ENCODE peak calls at places on chromosome 2, in seven cellular contexts. One of them, this sample, is unnamed.

GRCh38 chr2:9422321-9423099 is 818 bp downstream of the ITGB1BP1 start:
- DNase-seq in H1: peak; percentile 72
- DNase-seq in GM12878: no peak
- DNase-seq in HepG2: peak; percentile 47
- DNase-seq in K562: peak; percentile 46
- DNase-seq in IMR-90: peak; percentile 33
- DNase-seq in HCT116: peak; percentile 18
- DNase-seq in this sample: peak; percentile 45

GRCh38 chr2:33437815-33438214 is 38.6 kb upstream of the RASGRP3 start:
- DNase-seq in IMR-90: no peak
- DNase-seq in HepG2: no peak
- DNase-seq in K562: no peak
- DNase-seq in H1: no peak
- DNase-seq in GM12878: no peak
- DNase-seq in HCT116: no peak
- DNase-seq in this sample: no peak

GRCh38 chr2:20634430-20635095 is 16.3 kb downstream of the HS1BP3 start:
- DNase-seq in GM12878: no peak
- DNase-seq in H1: no peak
- DNase-seq in K562: no peak
- DNase-seq in IMR-90: peak; percentile 72
- DNase-seq in HepG2: no peak
- DNase-seq in HCT116: no peak
- DNase-seq in this sample: no peak

GRCh38 chr2:1730047-1730937 is 14.0 kb downstream of the PXDN start:
- DNase-seq in HCT116: no peak
- DNase-seq in IMR-90: peak; percentile 89
- DNase-seq in HepG2: no peak
- DNase-seq in H1: no peak
- DNase-seq in K562: no peak
- DNase-seq in GM12878: no peak
- DNase-seq in this sample: peak; percentile 54

GRCh38 chr2:82875891-82876290 is 1583.2 kb downstream of the SUCLG1 start:
- DNase-seq in IMR-90: no peak
- DNase-seq in HCT116: no peak
- DNase-seq in HepG2: no peak
- DNase-seq in K562: peak; percentile 17
- DNase-seq in GM12878: no peak
- DNase-seq in H1: no peak
- DNase-seq in this sample: no peak

GRCh38 chr2:14804912-14805311 is 172.4 kb downstream of the LRATD1 start:
- DNase-seq in GM12878: no peak
- DNase-seq in HCT116: no peak
- DNase-seq in H1: no peak
- DNase-seq in HepG2: no peak
- DNase-seq in IMR-90: no peak
- DNase-seq in K562: no peak
- DNase-seq in this sample: no peak

GRCh38 chr2:53460347-53460746 is 307.3 kb upstream of the CHAC2 start:
- DNase-seq in K562: no peak
- DNase-seq in H1: no peak
- DNase-seq in HepG2: peak; percentile 34
- DNase-seq in HCT116: no peak
- DNase-seq in GM12878: no peak
- DNase-seq in IMR-90: no peak
- DNase-seq in this sample: no peak

GRCh38 chr2:49254401-49254800 is 100.1 kb upstream of the FSHR start:
- DNase-seq in IMR-90: no peak
- DNase-seq in H1: no peak
- DNase-seq in K562: no peak
- DNase-seq in GM12878: no peak
- DNase-seq in HepG2: no peak
- DNase-seq in HCT116: no peak
- DNase-seq in this sample: no peak

GRCh38 chr2:68333931-68334330 is 14.2 kb upstream of the CNRIP1 start:
- DNase-seq in HCT116: no peak
- DNase-seq in IMR-90: no peak
- DNase-seq in K562: no peak
- DNase-seq in H1: no peak
- DNase-seq in HepG2: no peak
- DNase-seq in GM12878: no peak
- DNase-seq in this sample: no peak

GRCh38 chr2:69456154-69456553 is 18.9 kb upstream of the NFU1 start:
- DNase-seq in H1: no peak
- DNase-seq in GM12878: no peak
- DNase-seq in HCT116: no peak
- DNase-seq in HepG2: no peak
- DNase-seq in K562: no peak
- DNase-seq in IMR-90: no peak
- DNase-seq in this sample: no peak

GRCh38 chr2:25829377-25829704 is 48.9 kb downstream of the ASXL2 start:
- DNase-seq in K562: no peak
- DNase-seq in HepG2: peak; percentile 28
- DNase-seq in GM12878: no peak
- DNase-seq in IMR-90: peak; percentile 25
- DNase-seq in HCT116: no peak
- DNase-seq in H1: no peak
- DNase-seq in this sample: no peak

DNA sequence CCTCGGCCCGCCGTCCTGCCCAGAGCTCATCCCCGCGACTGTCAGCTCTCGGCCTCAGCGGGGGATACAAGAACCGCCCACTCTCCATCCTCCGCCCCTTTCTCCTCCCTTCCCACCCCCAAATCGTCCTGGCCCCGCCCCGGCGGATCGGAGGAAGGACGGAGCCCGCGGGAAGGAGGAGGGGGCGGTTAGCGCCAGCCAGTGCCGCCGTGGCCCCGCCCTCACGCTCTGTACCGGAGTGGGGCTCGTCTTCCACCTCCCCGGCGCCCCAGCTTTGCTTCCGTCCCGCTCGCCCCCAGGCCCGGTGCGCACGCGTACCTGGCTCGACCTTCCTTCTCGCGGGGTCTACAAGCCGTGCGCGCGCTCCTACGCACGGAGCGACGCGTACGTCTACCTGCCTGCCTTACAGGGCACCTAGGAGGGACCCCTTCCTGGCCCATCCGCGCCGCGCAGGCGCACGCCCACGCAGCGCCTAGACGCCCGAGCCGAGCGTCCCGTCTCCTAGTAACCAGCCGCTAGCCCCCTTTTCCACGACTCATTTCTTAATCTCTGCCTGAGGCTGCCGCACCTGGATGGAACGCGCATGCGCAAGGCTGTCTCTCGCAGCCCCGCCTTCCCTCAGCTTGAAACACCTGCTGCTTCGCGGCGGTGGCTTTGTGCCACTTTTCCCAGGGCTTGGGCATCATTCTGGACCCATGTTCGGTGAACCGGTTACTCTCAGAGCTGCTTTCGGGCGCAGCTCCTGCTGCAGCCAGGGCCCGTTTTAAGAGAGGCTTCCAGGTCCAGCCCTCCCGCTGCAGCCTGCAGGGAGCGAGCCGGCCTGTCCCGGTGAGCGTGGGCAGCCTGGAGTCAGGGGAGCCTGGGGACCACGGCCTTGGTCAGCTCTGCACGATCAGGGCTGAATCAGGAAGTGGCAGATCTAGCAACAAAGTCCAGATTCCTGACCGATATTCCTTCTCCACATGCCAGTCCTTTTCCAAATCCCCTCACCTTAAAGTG is at the start of gene C2orf15:
- DNase-seq in HCT116: peak; percentile 87
- DNase-seq in IMR-90: peak; percentile 74
- DNase-seq in HepG2: peak; percentile 94
- DNase-seq in GM12878: peak; percentile 80
- DNase-seq in K562: peak; percentile 91
- DNase-seq in H1: peak; percentile 96
- DNase-seq in this sample: peak; percentile 84
- TF ChIP-seq POLR2A in HCT116: peak; percentile 48
- TF ChIP-seq POLR2A in IMR-90: no peak
- TF ChIP-seq POLR2A in HepG2: peak; percentile 89
- TF ChIP-seq POLR2A in GM12878: peak; percentile 89
- TF ChIP-seq POLR2A in K562: peak; percentile 45
- TF ChIP-seq POLR2A in H1: peak; percentile 63
- TF ChIP-seq POLR2A in this sample: peak; percentile 1

DNA sequence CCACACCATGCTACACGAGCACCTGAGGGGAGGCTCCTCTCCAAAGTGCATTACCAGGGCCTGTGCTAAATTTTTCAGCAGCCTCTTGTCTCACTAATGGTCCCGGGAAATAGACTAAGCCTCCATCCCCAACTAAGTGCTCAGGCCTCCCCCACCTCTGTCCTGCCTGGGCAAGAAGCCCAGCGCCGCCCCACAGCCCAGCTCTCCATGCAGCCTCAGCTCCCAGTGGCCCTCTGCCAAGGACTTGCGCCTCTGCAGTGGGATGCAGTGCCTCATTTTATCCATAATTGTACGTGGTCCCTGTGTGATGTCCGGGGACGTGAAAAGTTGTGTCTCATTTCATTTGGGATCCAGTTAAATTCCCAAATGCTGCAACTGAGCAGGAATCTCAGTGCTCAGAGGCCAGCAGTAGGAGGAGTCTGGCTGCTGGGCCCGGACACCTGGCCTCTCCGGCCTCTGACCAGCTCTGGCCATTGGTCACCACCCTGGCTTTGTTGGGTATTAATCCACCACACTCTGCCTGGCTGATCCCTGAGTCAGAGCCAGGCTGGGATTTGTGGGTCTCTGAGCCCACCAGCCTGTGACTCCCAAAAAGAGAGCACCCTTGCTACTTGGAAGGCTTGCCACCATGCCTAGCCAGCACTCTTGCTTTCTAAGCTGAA is 11.4 kb upstream of the STEAP3 start:
- DNase-seq in HCT116: no peak
- DNase-seq in GM12878: no peak
- DNase-seq in IMR-90: no peak
- DNase-seq in K562: no peak
- DNase-seq in H1: no peak
- DNase-seq in HepG2: no peak
- DNase-seq in this sample: no peak
- H3K4me2 ChIP-seq in HCT116: no peak overlapping the region
- H3K4me2 ChIP-seq in GM12878: no peak overlapping the region
- H3K4me2 ChIP-seq in IMR-90: no peak overlapping the region
- H3K4me2 ChIP-seq in K562: no peak overlapping the region
- H3K4me2 ChIP-seq in H1: no peak overlapping the region
- H3K4me2 ChIP-seq in HepG2: no peak overlapping the region
- H3K4me2 ChIP-seq in this sample: no peak overlapping the region

GRCh38 chr2:28352726-28353125 is 39.9 kb upstream of the FOSL2 start:
- DNase-seq in IMR-90: no peak
- DNase-seq in GM12878: no peak
- DNase-seq in HCT116: no peak
- DNase-seq in H1: no peak
- DNase-seq in HepG2: no peak
- DNase-seq in K562: no peak
- DNase-seq in this sample: no peak

GRCh38 chr2:28352104-28352503 is 40.6 kb upstream of the FOSL2 start:
- DNase-seq in HepG2: no peak
- DNase-seq in GM12878: no peak
- DNase-seq in K562: no peak
- DNase-seq in H1: no peak
- DNase-seq in IMR-90: no peak
- DNase-seq in HCT116: no peak
- DNase-seq in this sample: no peak

GRCh38 chr2:28350196-28350595 is 42.5 kb upstream of the FOSL2 start:
- DNase-seq in HepG2: no peak
- DNase-seq in GM12878: no peak
- DNase-seq in HCT116: no peak
- DNase-seq in H1: no peak
- DNase-seq in K562: no peak
- DNase-seq in IMR-90: no peak
- DNase-seq in this sample: no peak

GRCh38 chr2:28350791-28351285 is 41.8 kb upstream of the FOSL2 start:
- DNase-seq in GM12878: no peak
- DNase-seq in HepG2: no peak
- DNase-seq in HCT116: no peak
- DNase-seq in H1: no peak
- DNase-seq in K562: no peak
- DNase-seq in IMR-90: no peak
- DNase-seq in this sample: no peak

DNA sequence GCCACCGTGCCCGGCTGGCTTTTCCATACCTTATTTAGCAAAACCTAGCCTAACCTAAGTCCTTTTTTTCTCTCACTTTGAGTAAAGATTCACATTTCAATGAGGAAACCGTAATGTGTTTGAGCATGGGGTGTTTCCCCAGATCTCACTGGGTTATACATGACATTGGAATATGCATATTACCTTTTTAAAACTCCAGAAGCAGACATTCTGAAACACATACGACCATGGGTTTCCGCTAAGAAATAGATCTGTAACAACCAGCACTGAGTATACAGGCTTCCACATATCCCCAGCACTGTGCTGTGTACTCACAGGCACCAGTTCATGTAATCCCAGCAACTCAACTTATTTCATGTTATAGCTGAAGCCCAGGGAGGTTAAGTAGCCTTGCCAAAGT is 41.0 kb upstream of the FOSL2 start:
- DNase-seq in HCT116: no peak
- DNase-seq in GM12878: no peak
- DNase-seq in H1: no peak
- DNase-seq in IMR-90: no peak
- DNase-seq in K562: no peak
- DNase-seq in HepG2: no peak
- DNase-seq in this sample: no peak
- H2AFZ ChIP-seq in HCT116: no peak overlapping the region
- H2AFZ ChIP-seq in GM12878: no peak overlapping the region
- H2AFZ ChIP-seq in H1: no peak overlapping the region
- H2AFZ ChIP-seq in IMR-90: no peak overlapping the region
- H2AFZ ChIP-seq in K562: no peak overlapping the region
- H2AFZ ChIP-seq in HepG2: no peak overlapping the region
- H2AFZ ChIP-seq in this sample: no peak overlapping the region

GRCh38 chr2:46915811-46916630 is 415 bp upstream of the MCFD2 start:
- DNase-seq in K562: peak; percentile 97
- DNase-seq in GM12878: peak; percentile 40
- DNase-seq in HCT116: peak; percentile 88
- DNase-seq in IMR-90: peak; percentile 91
- DNase-seq in HepG2: peak; percentile 96
- DNase-seq in H1: peak; percentile 88
- DNase-seq in this sample: peak; percentile 91
- TF ChIP-seq POLR2A in K562: peak; percentile 81
- TF ChIP-seq POLR2A in GM12878: peak; percentile 82
- TF ChIP-seq POLR2A in HCT116: peak; percentile 49
- TF ChIP-seq POLR2A in IMR-90: peak; percentile 39
- TF ChIP-seq POLR2A in HepG2: peak; percentile 79
- TF ChIP-seq POLR2A in H1: no peak
- TF ChIP-seq POLR2A in this sample: peak; percentile 46